ENCODE peak calls at places on chromosome 5, in seven cellular contexts. U, O, Z, Y, R, K and D are unnamed samples.

GRCh38 chr5:57499262-57500050 is 16.8 kb upstream of the ACTBL2 start:
- DNase-seq in U (peak), O (peak), Z (peak), Y (no peak), R (peak), K (no peak), D (no peak)

GRCh38 chr5:37090123-37090726 is 159.0 kb downstream of the CPLANE1 start:
- DNase-seq in U (no peak), O (no peak), Z (no peak), Y (no peak), R (no peak), K (no peak), D (no peak)

GRCh38 chr5:122996102-122996501 is 40.4 kb downstream of the PPIC start:
- DNase-seq in U (no peak), O (no peak), Z (no peak), Y (no peak), R (no peak), K (no peak), D (no peak)

GRCh38 chr5:73701566-73701965 is 75.6 kb downstream of the ARHGEF28 start:
- DNase-seq in U (no peak), O (no peak), Z (no peak), Y (no peak), R (peak), K (no peak), D (no peak)

GRCh38 chr5:123125172-123125508 is 36.1 kb downstream of the PRDM6 start:
- DNase-seq in U (no peak), O (no peak), Z (peak), Y (no peak), R (no peak), K (no peak), D (no peak)

GRCh38 chr5:85647349-85648127 is 970.2 kb upstream of the COX7C start:
- DNase-seq in U (no peak), O (no peak), Z (no peak), Y (no peak), R (no peak), K (no peak), D (no peak)

GRCh38 chr5:14595189-14595588 is 13.6 kb downstream of the OTULINL start:
- DNase-seq in U (peak), O (no peak), Z (no peak), Y (no peak), R (no peak), K (peak), D (no peak)

GRCh38 chr5:180494510-180495181 is 467 bp downstream of the CNOT6 start:
- DNase-seq in U (peak), O (peak), Z (no peak), Y (peak), R (no peak), K (peak), D (no peak)

GRCh38 chr5:150139334-150139733 is 16.3 kb downstream of the PDGFRB start:
- DNase-seq in U (no peak), O (no peak), Z (peak), Y (no peak), R (no peak), K (no peak), D (no peak)

GRCh38 chr5:24110019-24110615 is 534.7 kb downstream of the CDH10 start:
- DNase-seq in U (peak), O (no peak), Z (no peak), Y (no peak), R (no peak), K (no peak), D (no peak)

GRCh38 chr5:112811023-112811422 is 50.1 kb upstream of the SRP19 start:
- DNase-seq in U (no peak), O (no peak), Z (no peak), Y (no peak), R (no peak), K (no peak), D (no peak)

GRCh38 chr5:124867064-124867707 is 120.7 kb upstream of the ZNF608 start:
- DNase-seq in U (no peak), O (no peak), Z (peak), Y (no peak), R (peak), K (no peak), D (no peak)

GRCh38 chr5:62550103-62550502 is 28.5 kb upstream of the LRRC70 start:
- DNase-seq in U (no peak), O (no peak), Z (no peak), Y (no peak), R (no peak), K (no peak), D (no peak)

GRCh38 chr5:53543401-53543800 is 17.0 kb upstream of the NDUFS4 start:
- DNase-seq in U (no peak), O (peak), Z (peak), Y (no peak), R (no peak), K (no peak), D (no peak)

GRCh38 chr5:175872287-175873089 is 1.1 kb downstream of the CPLX2 start:
- DNase-seq in U (peak), O (no peak), Z (no peak), Y (no peak), R (no peak), K (peak), D (no peak)

GRCh38 chr5:80151890-80152289 is 104.0 kb downstream of the SERINC5 start:
- DNase-seq in U (no peak), O (no peak), Z (no peak), Y (no peak), R (no peak), K (no peak), D (no peak)

GRCh38 chr5:154446183-154447073 is 631 bp downstream of the SAP30L start:
- DNase-seq in U (peak), O (peak), Z (peak), Y (no peak), R (no peak), K (peak), D (peak)

GRCh38 chr5:166341708-166342329 is 1949.6 kb upstream of the WWC1 start:
- DNase-seq in U (no peak), O (no peak), Z (no peak), Y (no peak), R (no peak), K (no peak), D (no peak)

GRCh38 chr5:89065919-89066318 is 182.9 kb upstream of the MEF2C start:
- DNase-seq in U (peak), O (no peak), Z (no peak), Y (no peak), R (no peak), K (no peak), D (no peak)

GRCh38 chr5:95543017-95543705 is 11.6 kb downstream of the SKIC3 start:
- DNase-seq in U (peak), O (peak), Z (peak), Y (no peak), R (no peak), K (no peak), D (no peak)

GRCh38 chr5:149810856-149811255 is 80.7 kb downstream of the PPARGC1B start:
- DNase-seq in U (no peak), O (peak), Z (no peak), Y (no peak), R (no peak), K (no peak), D (no peak)

GRCh38 chr5:180135128-180135955 is 63.8 kb upstream of the RNF130 start:
- DNase-seq in U (no peak), O (no peak), Z (peak), Y (no peak), R (no peak), K (peak), D (peak)